ENCODE peak calls at places on chromosomes 16 and 17, in four cellular contexts. E, P, J and H are unnamed samples.
A peak's percentile ranks its signal among the peaks of the same experiment; 100 is the strongest.

GRCh38 chr16:51553314-51553713 is 402.2 kb upstream of the SALL1 start:
- DNase-seq in E (no peak), P (no peak), J (no peak), H (no peak)

GRCh38 chr16:25037221-25037620 is 22.1 kb upstream of the ARHGAP17 start:
- DNase-seq in E (no peak), P (no peak), J (no peak), H (no peak)

GRCh38 chr16:88805887-88806393 is 2.4 kb downstream of the CDT1 start:
- DNase-seq in E (no peak), P (no peak), J (no peak), H (no peak)

GRCh38 chr17:65403616-65404015 is 157.8 kb downstream of the AXIN2 start:
- DNase-seq in E (no peak), P (no peak), J (no peak), H (no peak)

GRCh38 chr17:53607475-53607874 is 215.3 kb upstream of the KIF2B start:
- DNase-seq in E (no peak), P (peak; percentile 50), J (no peak), H (peak; percentile 75)

GRCh38 chr17:65537845-65538678 is 23.4 kb downstream of the AXIN2 start:
- DNase-seq in E (no peak), P (no peak), J (no peak), H (no peak)

GRCh38 chr16:12311887-12312286 is 335.4 kb downstream of the SNX29 start:
- DNase-seq in E (no peak), P (no peak), J (no peak), H (no peak)

GRCh38 chr17:50425682-50426471 is at the start of gene ACSF2:
- DNase-seq in E (peak; percentile 70), P (peak; percentile 72), J (peak; percentile 22), H (peak; percentile 83)

GRCh38 chr17:17506893-17507464 is 10.8 kb upstream of the RASD1 start:
- DNase-seq in E (no peak), P (no peak), J (no peak), H (no peak)

GRCh38 chr16:87608400-87608985 is 6.2 kb downstream of the JPH3 start:
- DNase-seq in E (peak; percentile 67), P (peak; percentile 90), J (peak; percentile 52), H (peak; percentile 83)

GRCh38 chr16:2795714-2796143 is 2.5 kb upstream of the PRSS41 start:
- DNase-seq in E (no peak), P (no peak), J (no peak), H (no peak)

GRCh38 chr16:84917492-84917891 is 93.8 kb downstream of the ZDHHC7 start:
- DNase-seq in E (no peak), P (no peak), J (no peak), H (no peak)

GRCh38 chr16:27317738-27318398 is 4.1 kb downstream of the IL4R start:
- DNase-seq in E (no peak), P (no peak), J (no peak), H (no peak)

GRCh38 chr17:79888811-79889634 is 49.8 kb upstream of the CBX4 start:
- DNase-seq in E (no peak), P (no peak), J (no peak), H (no peak)

GRCh38 chr17:12422632-12423031 is 243.1 kb upstream of the MYOCD start:
- DNase-seq in E (no peak), P (no peak), J (no peak), H (no peak)

GRCh38 chr16:11392041-11392581 is 46.9 kb downstream of the RMI2 start:
- DNase-seq in E (no peak), P (no peak), J (no peak), H (no peak)

GRCh38 chr16:4011225-4011939 is 104.9 kb downstream of the ADCY9 start:
- DNase-seq in E (no peak), P (peak; percentile 72), J (no peak), H (peak; percentile 58)

GRCh38 chr16:46620265-46621005 is 744 bp downstream of the SHCBP1 start:
- DNase-seq in E (peak; percentile 30), P (no peak), J (no peak), H (no peak)

GRCh38 chr16:17258848-17259713 is 211.7 kb downstream of the XYLT1 start:
- DNase-seq in E (no peak), P (no peak), J (peak; percentile 6), H (peak; percentile 57)

DNA sequence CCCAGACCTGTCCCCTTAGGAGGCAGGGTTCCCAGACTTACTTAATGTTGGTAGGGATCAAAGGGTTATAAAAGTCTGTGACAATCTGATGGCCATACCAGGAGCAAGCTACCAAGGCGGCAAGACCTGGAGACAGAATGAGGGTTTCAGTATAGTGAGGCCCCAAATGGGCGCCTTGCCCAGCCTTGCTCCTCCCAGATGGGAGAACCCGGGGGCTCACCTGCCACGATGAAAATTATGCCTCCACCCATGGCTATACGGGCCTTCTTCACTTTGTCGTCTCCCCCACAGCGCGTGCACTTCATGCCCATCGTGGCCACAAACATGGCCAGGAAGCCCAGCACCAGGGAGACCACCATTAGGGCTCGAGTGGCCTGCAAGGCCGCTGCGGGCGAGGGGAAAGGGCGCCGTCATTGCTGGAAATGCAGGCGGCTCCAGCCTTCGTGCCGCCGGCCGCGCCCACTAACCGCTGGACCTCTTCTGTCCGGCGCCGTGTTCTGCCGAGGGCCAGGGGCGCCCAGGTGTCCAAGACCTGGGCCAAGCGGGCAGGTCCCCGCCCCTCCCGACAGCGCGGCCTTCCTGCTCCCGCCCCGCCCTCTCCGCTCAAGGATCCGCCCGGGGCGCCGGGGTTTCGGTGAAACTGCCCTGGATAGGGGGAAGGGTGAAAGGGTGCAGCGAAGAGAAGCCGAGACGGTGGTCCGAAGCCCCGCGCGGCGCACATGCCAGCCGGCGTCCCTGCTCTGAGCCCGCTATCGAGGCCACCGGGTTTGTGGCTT is 1.5 kb downstream of the CLDN7 start:
- DNase-seq in E (no peak), P (peak; percentile 86), J (no peak), H (peak; percentile 89)
- H3K14ac ChIP-seq in E (no peak overlapping the region), P (no peak overlapping the region), J (no peak overlapping the region), H (peak overlapping the region; percentile 98)

DNA sequence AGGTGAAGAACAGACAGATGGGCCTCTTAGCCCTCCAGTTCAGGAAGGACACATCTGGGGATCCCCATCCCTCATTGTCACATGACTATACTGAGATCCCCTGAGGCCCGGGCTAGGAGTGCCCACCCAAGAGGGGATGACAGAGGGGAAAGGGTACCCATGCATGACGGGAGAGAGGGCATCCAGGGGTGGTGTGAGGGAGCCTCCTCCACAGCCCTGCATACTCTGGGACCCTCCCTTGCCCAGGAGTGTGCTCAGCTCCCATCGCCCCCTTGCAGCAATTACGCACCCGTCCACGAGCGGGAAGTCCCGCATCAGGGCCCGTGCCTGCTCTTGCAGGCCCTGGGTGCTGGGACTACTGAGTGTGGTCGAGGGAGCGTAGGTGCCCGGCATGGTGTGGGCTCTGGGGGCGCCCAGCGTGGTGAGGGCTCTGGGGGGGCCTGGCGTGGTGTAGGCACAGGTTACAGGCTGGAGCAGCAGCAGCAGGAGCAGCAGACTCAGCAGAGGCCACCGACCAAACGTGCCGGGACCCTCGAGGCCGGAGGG is 6.5 kb downstream of the DPEP2 start:
- DNase-seq in E (no peak), P (no peak), J (no peak), H (no peak)
- H2BK15ac ChIP-seq in E (peak overlapping the region; percentile 60), P (peak overlapping the region; percentile 46), J (no peak overlapping the region), H (no peak overlapping the region)

DNA sequence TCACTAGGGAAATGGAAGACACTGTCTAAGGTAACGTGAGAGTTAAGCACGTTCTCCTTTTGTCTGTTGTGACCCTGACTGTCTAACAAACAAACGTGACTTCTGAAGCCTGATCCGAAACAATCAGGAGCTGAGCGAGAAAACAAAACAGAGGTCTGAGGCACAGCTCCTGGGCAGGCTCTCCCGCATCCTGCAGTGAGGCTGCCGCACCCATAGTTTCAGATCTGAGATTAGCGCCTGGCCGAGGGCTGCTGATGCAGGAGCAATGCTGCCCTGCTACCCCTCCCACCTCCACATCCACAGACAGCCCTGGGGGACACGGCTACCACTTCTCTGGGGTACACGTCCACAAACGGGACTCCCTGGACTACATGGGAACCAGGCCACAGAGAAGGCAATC is 46.7 kb downstream of the RNF157 start:
- DNase-seq in E (no peak), P (no peak), J (no peak), H (no peak)
- H3K14ac ChIP-seq in E (no peak overlapping the region), P (no peak overlapping the region), J (no peak overlapping the region), H (peak overlapping the region; percentile 17)

DNA sequence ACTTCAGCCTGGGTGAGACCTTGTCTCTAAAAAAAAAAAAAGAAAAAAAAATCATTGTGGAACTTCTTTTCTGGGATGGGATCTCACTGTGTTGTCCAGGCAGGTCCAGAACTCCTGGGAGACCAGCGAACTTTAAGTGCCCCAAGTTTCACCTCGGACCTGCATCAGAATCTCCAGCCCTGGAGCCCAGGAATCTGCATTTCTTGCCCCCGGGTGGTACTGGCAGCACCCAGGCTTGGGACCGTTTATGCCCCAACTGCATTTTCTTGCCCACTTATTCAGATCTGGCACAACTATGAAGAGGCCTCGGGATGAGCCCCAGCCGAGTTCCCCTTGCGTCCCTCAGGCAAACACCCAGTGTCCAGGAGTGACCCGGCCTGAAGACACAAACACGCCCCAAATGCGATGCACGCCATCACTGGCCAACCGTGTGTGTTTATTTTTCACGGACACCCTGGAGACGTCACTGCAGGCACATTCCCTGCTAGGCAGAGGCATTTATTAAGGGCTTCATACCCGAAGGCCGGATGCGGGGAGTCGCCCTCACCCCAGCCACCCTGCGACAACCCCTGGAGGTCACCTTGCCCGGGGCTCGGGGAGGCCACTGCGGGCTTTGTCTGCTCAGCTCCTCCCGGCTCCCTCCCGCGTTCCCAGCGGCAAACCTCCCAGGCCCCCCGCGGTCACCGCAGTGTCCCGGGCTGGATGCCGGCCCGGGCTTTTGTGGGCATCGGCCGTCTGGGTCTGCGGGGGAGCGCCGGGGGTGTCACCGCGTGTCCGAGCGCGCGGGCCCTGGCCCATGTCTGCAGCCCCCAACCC is 684 bp upstream of the SPIRE2 start:
- DNase-seq in E (peak; percentile 91), P (peak; percentile 84), J (peak; percentile 62), H (peak; percentile 58)
- H2BK15ac ChIP-seq in E (peak overlapping the region; percentile 67), P (no peak overlapping the region), J (no peak overlapping the region), H (no peak overlapping the region)

GRCh38 chr17:68734202-68734825 is 133.1 kb upstream of the FAM20A start:
- DNase-seq in E (no peak), P (no peak), J (no peak), H (no peak)
- H3K14ac ChIP-seq in E (no peak overlapping the region), P (no peak overlapping the region), J (peak overlapping the region; percentile 30), H (no peak overlapping the region)

DNA sequence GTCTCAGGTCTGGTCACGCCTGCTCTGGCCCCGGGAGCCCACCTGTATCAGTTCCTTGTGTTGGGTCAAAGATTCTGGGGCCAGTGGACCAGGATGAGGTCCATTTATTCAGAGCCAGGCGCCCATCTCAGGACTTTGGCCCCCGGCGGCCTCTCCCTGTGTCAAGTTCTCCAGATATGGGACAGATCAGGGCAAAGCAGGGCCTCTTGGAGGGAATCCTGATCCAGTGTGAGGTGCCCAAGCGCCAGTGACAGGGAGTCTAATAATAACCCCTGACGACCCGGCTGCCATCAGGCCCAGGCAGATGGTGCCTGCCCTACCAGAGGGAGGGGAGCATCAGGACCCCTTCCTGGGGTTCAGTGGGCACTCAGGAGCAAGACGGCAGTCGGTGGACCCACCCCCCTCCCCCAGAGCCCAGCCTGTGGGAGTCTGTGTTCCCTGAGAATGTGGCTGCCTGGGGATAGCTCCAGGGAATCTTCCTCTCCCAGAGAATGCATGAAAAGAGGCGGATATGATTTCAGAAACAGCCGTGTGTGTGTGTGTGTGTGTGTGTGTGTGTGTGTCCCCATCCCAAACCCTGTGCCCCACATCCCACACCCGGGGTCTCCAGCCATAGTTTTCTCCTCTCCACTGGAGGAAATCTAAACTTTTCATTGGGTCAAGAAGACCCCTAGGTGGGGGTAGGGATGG is 1.4 kb downstream of the TTYH2 start:
- DNase-seq in E (no peak), P (no peak), J (no peak), H (no peak)
- H2BK15ac ChIP-seq in E (no peak overlapping the region), P (no peak overlapping the region), J (no peak overlapping the region), H (no peak overlapping the region)